ENCODE peak calls at places on chromosome 5, in ten cellular contexts. Z is fibroblast of the aortic adventitia, X is tibial nerve, F is suprapubic skin, S is mammary epithelial cell, H is transverse colon, B is SJSA1, L is hepatocyte, M is BE2C, A is mesendoderm. K is an unnamed sample.

GRCh38 chr5:142821733-142822487 is 51.7 kb downstream of the ARHGAP26 start:
- DNase-seq in Z (peak; percentile 76), X (no peak), F (no peak), S (peak; percentile 90), H (no peak), B (peak; percentile 89), L (peak; percentile 67), M (no peak), A (no peak), K (peak; percentile 67)

GRCh38 chr5:72244862-72245371 is 75.1 kb downstream of the MRPS27 start:
- DNase-seq in Z (peak; percentile 75), X (no peak), F (no peak), S (no peak), H (no peak), B (peak; percentile 34), L (peak; percentile 51), M (peak; percentile 55), A (peak; percentile 81), K (peak; percentile 75)

GRCh38 chr5:89313044-89313443 is 430.1 kb upstream of the MEF2C start:
- DNase-seq in Z (peak; percentile 46), X (no peak), F (no peak), S (peak; percentile 99), H (no peak), B (peak; percentile 25), L (no peak), M (no peak), A (peak; percentile 69), K (peak; percentile 24)

GRCh38 chr5:177453852-177454396 is 7.3 kb downstream of the PRR7 start:
- DNase-seq in Z (peak; percentile 32), X (no peak), F (no peak), S (no peak), H (peak; percentile 38), B (no peak), L (peak; percentile 61), M (peak; percentile 63), A (no peak), K (no peak)

GRCh38 chr5:128356011-128356410 is 182.0 kb downstream of the FBN2 start:
- DNase-seq in Z (no peak), X (no peak), F (no peak), S (no peak), H (no peak), B (no peak), L (no peak), M (no peak), A (no peak), K (no peak)

GRCh38 chr5:141439411-141440141 is 9.3 kb downstream of the PCDHGA12 start:
- DNase-seq in Z (no peak), X (no peak), F (no peak), S (no peak), H (no peak), B (no peak), L (no peak), M (no peak), A (no peak), K (no peak)

GRCh38 chr5:146682899-146683298 is 166.9 kb upstream of the GPR151 start:
- DNase-seq in Z (no peak), X (no peak), F (no peak), S (no peak), H (no peak), B (no peak), L (no peak), M (no peak), A (no peak), K (no peak)

GRCh38 chr5:60055168-60055567 is 161.6 kb upstream of the PDE4D start:
- DNase-seq in Z (no peak), X (no peak), F (no peak), S (no peak), H (no peak), B (no peak), L (no peak), M (no peak), A (no peak), K (no peak)

GRCh38 chr5:34491251-34491620 is 164.9 kb upstream of the RAI14 start:
- DNase-seq in Z (no peak), X (no peak), F (no peak), S (no peak), H (no peak), B (no peak), L (no peak), M (no peak), A (no peak), K (no peak)

GRCh38 chr5:6591671-6592288 is 41.1 kb downstream of the NSUN2 start:
- DNase-seq in Z (no peak), X (no peak), F (no peak), S (no peak), H (no peak), B (no peak), L (no peak), M (no peak), A (no peak), K (no peak)

GRCh38 chr5:73722224-73722623 is 96.2 kb downstream of the ARHGEF28 start:
- DNase-seq in Z (peak; percentile 27), X (no peak), F (no peak), S (no peak), H (no peak), B (peak; percentile 26), L (no peak), M (no peak), A (no peak), K (peak; percentile 33)

GRCh38 chr5:14147210-14147609 is 4.1 kb downstream of the TRIO start:
- DNase-seq in Z (no peak), X (no peak), F (no peak), S (no peak), H (no peak), B (no peak), L (no peak), M (no peak), A (no peak), K (no peak)
- H3K4me3 ChIP-seq in Z (no peak overlapping the region), X (no peak overlapping the region), F (no peak overlapping the region), S (no peak overlapping the region), H (no peak overlapping the region), B (no peak overlapping the region), L (no peak overlapping the region), M (no peak overlapping the region), A (no peak overlapping the region), K (no peak overlapping the region)

GRCh38 chr5:150454492-150455229 is 5.1 kb upstream of the RPS14 start:
- DNase-seq in Z (no peak), X (no peak), F (no peak), S (no peak), H (no peak), B (no peak), L (no peak), M (no peak), A (no peak), K (no peak)
- H3K4me3 ChIP-seq in Z (no peak overlapping the region), X (no peak overlapping the region), F (no peak overlapping the region), S (no peak overlapping the region), H (no peak overlapping the region), B (no peak overlapping the region), L (no peak overlapping the region), M (no peak overlapping the region), A (no peak overlapping the region), K (no peak overlapping the region)

DNA sequence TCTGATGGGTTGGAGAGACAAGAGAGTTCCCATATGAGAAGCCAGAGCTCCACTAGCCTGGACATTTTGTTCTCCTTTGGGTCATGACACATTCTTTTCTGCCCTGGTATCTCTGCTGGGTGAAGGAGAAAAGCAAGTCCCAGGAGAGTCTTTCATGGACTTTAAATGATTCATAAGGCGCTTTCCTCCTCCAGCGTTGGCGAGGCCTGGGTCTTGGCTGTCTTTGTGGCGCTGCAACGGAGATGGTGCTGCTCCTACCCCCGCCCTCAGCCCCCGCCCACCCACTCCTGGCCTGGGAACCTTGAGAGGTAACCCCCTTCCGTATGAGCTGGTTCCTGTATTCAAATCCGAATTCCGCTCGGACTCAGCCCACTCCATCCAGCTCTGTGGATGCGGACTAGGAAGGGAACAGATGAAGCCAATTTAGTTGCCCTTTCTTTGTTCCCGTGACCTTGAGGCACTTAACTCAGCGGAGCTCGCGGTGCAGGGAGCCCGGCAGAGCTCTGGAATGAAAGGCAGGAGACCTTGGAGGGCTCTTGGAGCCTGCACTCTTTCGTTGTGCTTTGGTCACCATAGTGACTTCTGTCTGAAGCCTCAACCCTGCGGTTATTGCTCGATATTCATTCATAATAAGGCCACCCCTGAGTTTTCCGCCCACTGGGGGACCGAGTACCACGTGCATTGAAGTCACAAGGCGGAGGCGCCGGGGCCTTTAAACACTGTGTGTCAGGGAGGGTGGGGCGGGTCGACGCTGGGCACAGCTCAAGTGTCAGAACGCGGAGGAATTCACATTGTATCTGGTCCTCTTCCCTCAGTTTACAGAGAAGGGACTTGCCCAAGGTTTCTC is 14.0 kb upstream of the PWWP2A start:
- DNase-seq in Z (peak; percentile 50), X (peak; percentile 32), F (peak; percentile 67), S (no peak), H (no peak), B (peak; percentile 26), L (peak; percentile 51), M (no peak), A (peak; percentile 76), K (peak; percentile 55)
- H3K4me3 ChIP-seq in Z (no peak overlapping the region), X (peak overlapping the region; percentile 30), F (no peak overlapping the region), S (no peak overlapping the region), H (no peak overlapping the region), B (no peak overlapping the region), L (no peak overlapping the region), M (no peak overlapping the region), A (no peak overlapping the region), K (no peak overlapping the region)

GRCh38 chr5:65971643-65972042 is 45.3 kb downstream of the ERBIN start:
- DNase-seq in Z (no peak), X (no peak), F (no peak), S (no peak), H (no peak), B (no peak), L (no peak), M (no peak), A (no peak), K (no peak)

GRCh38 chr5:65967288-65968066 is 41.1 kb downstream of the ERBIN start:
- DNase-seq in Z (no peak), X (no peak), F (no peak), S (peak; percentile 76), H (no peak), B (no peak), L (no peak), M (no peak), A (no peak), K (no peak)

GRCh38 chr5:65970481-65971367 is 44.3 kb downstream of the ERBIN start:
- DNase-seq in Z (no peak), X (no peak), F (no peak), S (no peak), H (no peak), B (no peak), L (no peak), M (no peak), A (no peak), K (no peak)

DNA sequence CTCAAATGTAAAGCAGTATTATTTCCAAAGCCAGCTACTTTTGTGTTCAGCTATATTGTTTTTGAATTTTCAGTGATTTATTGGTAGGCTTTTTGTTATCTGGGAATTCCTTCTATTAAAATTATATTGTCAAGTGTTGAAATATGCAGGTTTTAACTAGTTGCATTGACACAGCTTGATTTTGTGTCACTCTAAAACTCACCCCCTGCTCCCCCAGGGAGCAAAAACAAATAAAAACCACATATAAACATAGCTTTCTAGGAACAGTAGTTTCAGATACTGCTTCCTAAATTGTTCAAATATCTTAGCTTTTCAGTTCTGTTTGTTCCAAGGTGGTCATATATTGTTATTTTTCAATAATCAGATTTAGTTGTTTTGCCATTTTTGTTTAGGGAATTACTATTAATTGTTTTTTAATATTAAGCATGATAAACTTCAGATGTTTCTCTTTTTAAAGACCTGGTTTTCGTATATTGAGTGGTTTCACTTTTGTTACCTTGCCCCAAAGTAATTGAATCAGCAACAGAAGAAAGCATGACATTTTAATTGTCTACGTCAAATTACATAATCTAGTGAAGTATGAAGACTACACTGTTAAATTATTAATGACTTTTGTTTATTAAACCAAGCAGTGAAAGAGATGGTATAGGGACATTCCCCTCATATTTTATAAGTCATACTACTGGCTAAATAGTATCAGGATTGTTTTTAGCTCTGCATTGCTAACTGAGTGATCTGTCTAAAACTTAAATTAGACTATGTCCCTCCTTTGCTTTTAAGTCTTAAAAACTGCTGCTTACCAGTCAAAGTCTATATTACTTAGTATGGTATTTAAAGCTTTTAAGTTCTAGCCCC is 43.4 kb downstream of the ERBIN start:
- DNase-seq in Z (no peak), X (no peak), F (no peak), S (no peak), H (no peak), B (no peak), L (no peak), M (no peak), A (no peak), K (no peak)
- H3K4me3 ChIP-seq in Z (no peak overlapping the region), X (no peak overlapping the region), F (no peak overlapping the region), S (no peak overlapping the region), H (no peak overlapping the region), B (no peak overlapping the region), L (no peak overlapping the region), M (no peak overlapping the region), A (no peak overlapping the region), K (no peak overlapping the region)